ENCODE peak calls at places on chromosomes 1 and 21, in five cellular contexts. O, H, D, V and B are unnamed samples. For H3K4me1 and H3K36me3, the result is how much of the 10 kb centered on the place peaks cover.

GRCh38 chr1:231353086-231353485 is 15.0 kb downstream of the SPRTN start:
- DNase-seq in O (no peak), D (no peak), V (no peak), H (no peak), B (no peak)

GRCh38 chr1:244732846-244733450 is 80.0 kb downstream of the DESI2 start:
- DNase-seq in O (no peak), V (no peak), H (no peak), D (no peak), B (no peak)

GRCh38 chr1:90067194-90067593 is 72.3 kb downstream of the ZNF326 start:
- DNase-seq in V (no peak), O (no peak), D (no peak), H (no peak), B (no peak)

GRCh38 chr1:180881806-180882509 is 30.7 kb upstream of the KIAA1614 start:
- DNase-seq in O (no peak), H (no peak), V (peak), D (no peak), B (no peak)

GRCh38 chr1:7521803-7522202 is 249.3 kb upstream of the VAMP3 start:
- DNase-seq in O (peak), V (no peak), D (no peak), H (no peak), B (no peak)

GRCh38 chr1:92538413-92539061 is 51.8 kb upstream of the GFI1 start:
- DNase-seq in H (no peak), O (no peak), V (no peak), D (no peak), B (no peak)

GRCh38 chr1:229124471-229125198 is 146.3 kb upstream of the RAB4A start:
- DNase-seq in D (no peak), V (no peak), H (no peak), O (no peak), B (no peak)

GRCh38 chr1:178513278-178513983 is 522 bp downstream of the TEX35 start:
- DNase-seq in V (no peak), H (peak), D (no peak), O (no peak), B (no peak)

GRCh38 chr1:160206421-160207117 is 1.4 kb downstream of the PEA15 start:
- DNase-seq in O (no peak), H (no peak), D (no peak), V (no peak), B (no peak)

GRCh38 chr1:91755176-91755575 is 130.8 kb downstream of the TGFBR3 start:
- DNase-seq in H (peak), O (no peak), V (no peak), D (no peak), B (no peak)

GRCh38 chr1:2412395-2412772 is at the start of gene PEX10:
- DNase-seq in V (peak), D (peak), H (peak), O (peak), B (peak)
- H3K4me1 ChIP-seq in V (under half), D (under half), H (half or more), O (under half), B (under half)

GRCh38 chr1:150992626-150993025 is 10.5 kb downstream of the ANXA9 start:
- DNase-seq in O (no peak), H (no peak), V (no peak), D (no peak), B (no peak)
- H3K36me3 ChIP-seq in O (under half), H (under half), V (under half), D (under half), B (under half)

DNA sequence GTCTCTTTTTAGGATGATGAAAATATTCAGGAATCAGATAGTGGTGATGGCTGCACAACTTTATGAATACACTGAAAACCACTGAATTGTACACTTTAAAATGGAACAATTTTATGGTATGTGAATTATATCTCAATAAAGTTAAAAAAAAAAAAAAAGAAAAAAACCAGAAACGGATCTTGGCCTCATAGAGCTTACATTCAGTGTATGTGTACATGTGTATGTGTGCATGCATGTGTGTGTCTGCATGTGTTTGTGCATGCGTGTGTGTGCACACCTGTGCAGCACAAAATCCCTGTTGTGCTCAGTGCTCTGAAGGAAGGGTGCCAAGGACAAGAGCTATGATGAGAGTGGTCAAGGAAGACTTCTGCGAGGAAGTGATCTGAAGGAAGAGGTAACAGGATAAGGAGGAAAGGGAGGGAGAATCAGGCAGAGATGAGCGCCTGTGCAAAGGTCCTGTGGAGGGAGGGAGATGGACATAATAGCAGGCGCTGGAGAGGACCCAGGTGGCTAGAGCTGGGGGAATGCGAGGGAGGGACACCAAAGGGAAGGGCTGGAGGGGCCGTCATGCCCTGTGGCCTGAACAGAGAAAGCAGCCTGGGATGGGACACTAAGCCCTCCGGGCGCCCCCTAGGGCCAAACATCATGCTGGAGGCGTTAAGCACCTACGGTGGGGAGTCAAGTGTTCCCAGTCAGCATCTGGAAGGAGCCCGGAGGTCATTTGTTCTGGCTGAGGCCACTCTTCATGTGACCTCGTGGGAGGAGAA is 25.2 kb downstream of the NKAIN1 start:
- DNase-seq in O (no peak), H (no peak), V (no peak), D (no peak), B (no peak)
- H3K27ac ChIP-seq in O (no peak), H (no peak), V (no peak), D (no peak), B (no peak)

GRCh38 chr1:194052514-194053333 is 866.3 kb upstream of the B3GALT2 start:
- DNase-seq in O (no peak), D (no peak), V (peak), H (no peak), B (no peak)

GRCh38 chr1:194056169-194056568 is 869.8 kb upstream of the B3GALT2 start:
- DNase-seq in H (no peak), O (no peak), D (peak), V (peak), B (no peak)

GRCh38 chr1:194055545-194055944 is 869.1 kb upstream of the B3GALT2 start:
- DNase-seq in H (no peak), O (no peak), D (no peak), V (no peak), B (no peak)
- H3K4me1 ChIP-seq in H (under half), O (under half), D (half or more), V (under half), B (under half)

GRCh38 chr1:166811691-166812090 is 27.6 kb upstream of the POGK start:
- DNase-seq in O (no peak), D (no peak), H (no peak), V (no peak), B (no peak)

GRCh38 chr1:166808959-166809358 is 30.3 kb upstream of the POGK start:
- DNase-seq in V (no peak), D (no peak), O (no peak), H (no peak), B (peak)

GRCh38 chr1:166814611-166815010 is 24.7 kb upstream of the POGK start:
- DNase-seq in D (no peak), V (no peak), O (no peak), H (no peak), B (no peak)

GRCh38 chr1:166813508-166814223 is 25.6 kb upstream of the POGK start:
- DNase-seq in H (no peak), O (no peak), V (no peak), D (no peak), B (no peak)
- H3K36me3 ChIP-seq in H (under half), O (under half), V (under half), D (under half), B (under half)

DNA sequence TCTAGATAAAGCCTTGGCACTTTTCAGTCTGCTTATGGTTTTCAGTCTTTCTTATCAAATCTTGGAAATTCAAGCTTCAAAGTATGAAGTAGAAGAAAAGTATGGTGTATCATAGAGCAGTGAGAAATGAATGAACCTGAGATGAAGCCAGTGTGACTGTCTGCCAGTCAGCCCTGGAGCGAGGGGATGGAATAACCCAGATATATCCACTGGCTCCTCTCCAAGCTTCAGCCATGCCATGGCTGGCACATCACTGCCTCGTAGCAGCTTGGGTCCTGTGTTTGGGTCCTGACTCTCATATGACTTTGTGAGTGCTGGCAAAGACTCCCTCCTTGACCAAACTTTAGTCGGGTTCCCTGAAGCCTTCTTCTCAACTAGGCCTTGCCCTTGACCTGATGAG is 62.6 kb upstream of the PRDX6 start:
- DNase-seq in D (no peak), V (no peak), H (peak), O (no peak), B (no peak)
- H3K27ac ChIP-seq in D (no peak), V (no peak), H (no peak), O (no peak), B (no peak)

DNA sequence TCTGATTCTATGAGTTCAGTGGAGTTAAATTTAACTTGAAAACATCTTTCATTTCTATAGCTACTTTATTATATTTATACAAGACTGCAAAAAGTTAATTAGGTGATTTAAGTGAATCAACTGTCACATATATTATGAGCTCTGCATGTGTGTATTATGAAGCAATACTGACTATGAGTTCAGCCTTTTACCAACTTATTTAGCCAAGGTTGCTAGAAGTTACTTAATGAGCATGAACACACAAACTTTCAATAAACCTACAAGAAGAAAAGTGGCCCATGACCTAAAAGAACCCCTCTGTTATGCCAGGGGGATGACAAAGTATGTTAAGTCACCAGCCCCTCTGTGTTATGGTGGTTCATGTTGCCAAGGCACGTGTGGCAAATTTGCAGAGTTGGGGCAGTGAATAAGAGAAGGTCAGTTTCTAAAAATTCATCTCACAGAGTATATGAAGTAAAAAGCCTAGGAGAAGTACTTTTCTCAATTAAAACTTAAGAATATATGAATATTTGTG is 86.7 kb upstream of the LYPLAL1 start:
- DNase-seq in H (no peak), O (no peak), D (no peak), V (no peak), B (no peak)
- H3K4me1 ChIP-seq in H (under half), O (under half), D (under half), V (under half), B (under half)

GRCh38 chr21:38524168-38525153 is 26.2 kb upstream of the ERG start:
- DNase-seq in H (no peak), D (no peak), O (no peak), V (no peak), B (no peak)
- H3K36me3 ChIP-seq in H (under half), D (under half), O (under half), V (under half), B (under half)